ENCODE peak calls at places on chromosomes 7 and 10, in six cellular contexts. O, H, Q, I, E and L are unnamed samples.

GRCh38 chr10:79411546-79412495 is 33.6 kb downstream of the ZCCHC24 start:
- DNase-seq in E (no peak), I (no peak), O (no peak), H (no peak), Q (no peak), L (no peak)

GRCh38 chr10:2861632-2862210 is 205.6 kb upstream of the PFKP start:
- DNase-seq in O (no peak), H (no peak), I (no peak), Q (no peak), E (no peak), L (no peak)

GRCh38 chr7:106681815-106682495 is 21.0 kb upstream of the CCDC71L start:
- DNase-seq in H (no peak), I (no peak), O (no peak), Q (peak; percentile 35), E (peak; percentile 56), L (no peak)

GRCh38 chr7:151245360-151246160 is 2.9 kb downstream of the SMARCD3 start:
- DNase-seq in O (peak; percentile 71), H (peak; percentile 69), Q (no peak), I (no peak), E (no peak), L (peak; percentile 55)

GRCh38 chr10:95767884-95768556 is 12.1 kb downstream of the ENTPD1 start:
- DNase-seq in E (peak; percentile 56), H (no peak), O (no peak), Q (no peak), I (no peak), L (no peak)

GRCh38 chr10:11012476-11012875 is 5.2 kb upstream of the CELF2 start:
- DNase-seq in H (no peak), O (no peak), E (no peak), I (no peak), Q (no peak), L (no peak)

GRCh38 chr7:13279854-13280435 is 592.5 kb downstream of the ARL4A start:
- DNase-seq in H (no peak), I (no peak), Q (peak; percentile 61), O (no peak), E (peak; percentile 45), L (no peak)

GRCh38 chr7:66050990-66051424 is 24.6 kb upstream of the ASL start:
- DNase-seq in Q (no peak), I (peak; percentile 8), H (no peak), O (no peak), E (peak; percentile 98), L (peak; percentile 65)

GRCh38 chr7:17690030-17690429 is 250.3 kb downstream of the SNX13 start:
- DNase-seq in Q (peak; percentile 43), O (no peak), H (no peak), E (peak; percentile 91), I (no peak), L (peak; percentile 35)

GRCh38 chr7:34759477-34760125 is 101.6 kb downstream of the NPSR1 start:
- DNase-seq in E (peak; percentile 66), I (no peak), Q (peak; percentile 65), H (no peak), O (no peak), L (peak; percentile 53)

GRCh38 chr10:72173267-72173634 is 42.6 kb upstream of the ANAPC16 start:
- DNase-seq in O (no peak), H (no peak), I (no peak), Q (no peak), E (no peak), L (no peak)

GRCh38 chr7:16891338-16891737 is 9.6 kb upstream of the AGR3 start:
- DNase-seq in E (peak; percentile 72), O (no peak), H (peak; percentile 8), Q (peak; percentile 58), I (peak; percentile 9), L (peak; percentile 76)

GRCh38 chr10:59719374-59719773 is 9.7 kb upstream of the SLC16A9 start:
- DNase-seq in I (no peak), Q (no peak), E (no peak), O (no peak), H (no peak), L (no peak)

GRCh38 chr7:143892527-143893300 is 9.3 kb downstream of the TCAF1 start:
- DNase-seq in I (no peak), H (no peak), E (peak; percentile 57), O (no peak), Q (no peak), L (peak; percentile 52)

GRCh38 chr7:135557455-135558336 is at the start of gene NUP205:
- DNase-seq in H (peak; percentile 72), I (peak; percentile 74), Q (peak; percentile 84), E (peak; percentile 87), O (peak; percentile 66), L (peak; percentile 69)

GRCh38 chr7:140197938-140198337 is 21.2 kb upstream of the KDM7A start:
- DNase-seq in Q (no peak), E (no peak), O (no peak), I (no peak), H (no peak), L (no peak)

GRCh38 chr7:138699661-138700060 is 1.5 kb downstream of the SVOPL start:
- DNase-seq in I (no peak), Q (no peak), H (no peak), E (no peak), O (no peak), L (no peak)

GRCh38 chr7:112134039-112134438 is 72.2 kb downstream of the DOCK4 start:
- DNase-seq in H (no peak), O (no peak), I (no peak), E (no peak), Q (no peak), L (no peak)

GRCh38 chr7:85508642-85509429 is 322.0 kb upstream of the SEMA3D start:
- DNase-seq in H (no peak), I (no peak), E (peak; percentile 75), O (no peak), Q (no peak), L (no peak)

GRCh38 chr10:47288236-47288635 is 11.8 kb upstream of the GDF10 start:
- DNase-seq in H (no peak), E (no peak), Q (no peak), O (no peak), I (no peak), L (no peak)

GRCh38 chr7:69630292-69630691 is 32.0 kb downstream of the AUTS2 start:
- DNase-seq in E (peak; percentile 88), O (no peak), I (no peak), H (no peak), Q (no peak), L (no peak)

GRCh38 chr7:28224172-28224571 is 43.6 kb upstream of the JAZF1 start:
- DNase-seq in H (no peak), E (no peak), Q (no peak), I (no peak), O (no peak), L (no peak)

GRCh38 chr7:10672186-10672585 is 301.5 kb upstream of the PHF14 start:
- DNase-seq in I (no peak), E (no peak), H (no peak), O (no peak), Q (no peak), L (no peak)

GRCh38 chr10:34229917-34230316 is 585.2 kb downstream of the PARD3 start:
- DNase-seq in E (no peak), H (no peak), I (no peak), Q (no peak), O (no peak), L (no peak)

GRCh38 chr10:5514226-5514881 is 10.4 kb upstream of the CALML3 start:
- DNase-seq in E (no peak), I (no peak), O (no peak), H (no peak), Q (no peak), L (no peak)

GRCh38 chr7:2512179-2512644 is 7.4 kb upstream of the LFNG start:
- DNase-seq in E (no peak), I (no peak), Q (no peak), O (no peak), H (no peak), L (no peak)